ENCODE peak calls at places on chromosomes 2 and 18, in five cellular contexts. M is cardiac muscle cell, H is heart left ventricle, L is neural progenitor cell, P is mucosa of descending colon. I is an unnamed sample.

GRCh38 chr18:23054553-23054952 is 80.7 kb upstream of the CABLES1 start:
- DNase-seq in P (no peak), L (no peak), M (no peak), H (no peak), I (no peak)

GRCh38 chr2:133573771-133574170 is 5.5 kb upstream of the NCKAP5 start:
- DNase-seq in M (no peak), H (no peak), P (no peak), L (no peak), I (no peak)

GRCh38 chr18:11251229-11251890 is 102.0 kb upstream of the PIEZO2 start:
- DNase-seq in L (no peak), M (peak; percentile 69), H (no peak), P (no peak), I (no peak)

GRCh38 chr18:80112623-80113248 is 3.7 kb downstream of the ADNP2 start:
- DNase-seq in H (no peak), L (no peak), P (no peak), M (peak; percentile 34), I (no peak)

GRCh38 chr18:55144226-55144625 is 185.0 kb upstream of the CCDC68 start:
- DNase-seq in P (no peak), L (no peak), H (no peak), M (peak; percentile 53), I (no peak)

GRCh38 chr2:111118455-111119003 is 2.2 kb upstream of the BCL2L11 start:
- DNase-seq in P (peak; percentile 60), L (peak; percentile 63), M (no peak), H (peak; percentile 41), I (no peak)

GRCh38 chr2:44833123-44834069 is 108.1 kb upstream of the SIX3 start:
- DNase-seq in L (no peak), P (no peak), H (no peak), M (no peak), I (peak; percentile 35)

GRCh38 chr2:165417009-165417408 is 52.5 kb upstream of the CSRNP3 start:
- DNase-seq in M (no peak), H (no peak), L (no peak), P (no peak), I (no peak)

GRCh38 chr2:163155279-163155883 is 316.8 kb upstream of the KCNH7 start:
- DNase-seq in H (no peak), L (peak; percentile 48), P (no peak), M (peak; percentile 44), I (peak; percentile 2)

GRCh38 chr18:74868461-74868860 is 270.8 kb downstream of the ZNF407 start:
- DNase-seq in M (peak; percentile 2), P (no peak), L (no peak), H (peak; percentile 55), I (no peak)

GRCh38 chr18:77993188-77993981 is 743.7 kb downstream of the GALR1 start:
- DNase-seq in P (no peak), H (no peak), M (no peak), L (no peak), I (no peak)

GRCh38 chr2:36485521-36485920 is 112.4 kb downstream of the FEZ2 start:
- DNase-seq in M (peak; percentile 87), P (no peak), H (no peak), L (no peak), I (peak; percentile 38)

GRCh38 chr18:50857694-50858093 is 21.2 kb upstream of the ME2 start:
- DNase-seq in M (no peak), L (no peak), P (no peak), H (no peak), I (no peak)

GRCh38 chr2:230796280-230796862 is 68.4 kb upstream of the ITM2C start:
- DNase-seq in H (no peak), M (peak; percentile 40), P (no peak), L (no peak), I (no peak)

GRCh38 chr18:48827321-48828200 is 123.2 kb downstream of the SMAD7 start:
- DNase-seq in M (peak; percentile 70), L (peak; percentile 90), P (peak; percentile 22), H (peak; percentile 15), I (no peak)

GRCh38 chr2:119219873-119220272 is 3.8 kb upstream of the STEAP3 start:
- DNase-seq in L (no peak), H (no peak), M (peak; percentile 36), P (no peak), I (no peak)

GRCh38 chr2:178379162-178379664 is 71.8 kb downstream of the PRKRA start:
- DNase-seq in H (no peak), M (no peak), P (no peak), L (no peak), I (no peak)

GRCh38 chr2:99445065-99445464 is 44.8 kb downstream of the REV1 start:
- DNase-seq in P (no peak), L (no peak), M (no peak), H (no peak), I (no peak)

GRCh38 chr2:16640867-16641266 is 24.8 kb downstream of the CYRIA start:
- DNase-seq in H (peak; percentile 52), L (no peak), M (peak; percentile 52), P (no peak), I (no peak)

GRCh38 chr2:202064206-202064880 is 8.7 kb upstream of the KIAA2012 start:
- DNase-seq in L (peak; percentile 77), M (peak; percentile 86), P (no peak), H (peak; percentile 52), I (peak; percentile 71)

DNA sequence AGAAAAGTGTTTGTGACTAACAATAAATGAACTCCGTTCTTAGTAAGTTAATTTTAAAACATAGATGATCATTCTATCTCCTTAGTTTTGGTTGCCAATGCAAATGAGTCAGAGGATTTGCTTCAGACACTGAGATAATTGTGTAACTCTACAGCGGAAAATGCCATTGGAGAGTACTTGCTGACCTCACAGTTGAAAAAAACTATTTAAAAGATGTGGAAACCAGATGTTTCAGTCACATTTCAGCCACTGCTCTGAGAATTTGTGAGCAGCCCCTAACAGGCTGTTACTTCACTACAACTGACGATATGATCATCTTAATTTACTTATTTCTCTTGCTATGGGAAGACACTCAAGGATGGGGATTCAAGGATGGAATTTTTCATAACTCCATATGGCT is at the start of gene TNFAIP6:
- DNase-seq in H (no peak), P (no peak), L (no peak), M (peak; percentile 97), I (peak; percentile 47)
- H3K4me3 ChIP-seq in H (peak within 1 kb of the TSS; percentile 43), P (no peak within 1 kb of the TSS), L (no peak within 1 kb of the TSS), M (no peak within 1 kb of the TSS), I (no peak within 1 kb of the TSS)

DNA sequence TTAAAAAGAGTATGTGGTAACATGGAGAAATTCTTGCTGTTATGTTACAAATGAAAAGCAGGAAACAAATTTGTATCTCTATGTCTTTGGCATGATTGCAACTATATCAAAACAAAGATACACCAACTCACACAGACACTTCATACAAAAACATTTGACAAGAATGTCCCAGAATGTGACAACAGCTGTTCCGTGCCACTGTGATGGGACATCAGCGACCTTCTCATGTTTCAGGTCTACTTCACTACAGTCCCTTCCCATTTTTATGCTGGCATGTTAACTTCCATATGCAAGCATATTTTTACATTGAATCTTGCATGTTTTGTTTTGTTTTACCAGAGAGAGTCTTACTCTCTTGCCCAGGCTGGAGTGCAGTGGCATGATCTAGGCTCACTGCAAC is 71.2 kb downstream of the STK25 start:
- DNase-seq in M (no peak), P (no peak), L (no peak), H (no peak), I (no peak)
- H3K36me3 ChIP-seq in M (peaks cover 23% of the 10 kb centered on the region), P (peaks cover 3% of the 10 kb centered on the region), L (peaks cover 5% of the 10 kb centered on the region), H (no peaks in the 10 kb centered on the region), I (peaks cover 1% of the 10 kb centered on the region)

DNA sequence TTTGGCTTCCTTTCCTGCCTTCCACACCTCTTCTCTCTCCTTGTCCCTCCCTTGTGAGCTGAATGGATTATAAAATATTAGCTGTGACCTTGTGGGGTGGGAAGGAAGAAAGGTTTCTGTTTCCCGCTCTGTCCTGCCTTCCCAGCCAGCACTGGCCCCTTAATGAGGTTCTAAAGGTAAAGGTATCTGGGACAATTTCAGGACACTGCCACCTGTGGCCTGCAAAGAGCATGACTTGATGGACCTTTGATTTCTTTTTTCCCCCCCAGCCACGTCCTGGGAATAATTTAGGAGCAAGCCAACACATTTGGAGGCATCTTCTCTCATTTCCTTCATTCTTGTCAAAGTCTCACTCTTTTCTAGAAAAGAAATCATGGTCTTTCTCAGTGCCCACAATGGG is 246.7 kb upstream of the EPAS1 start:
- DNase-seq in M (no peak), P (no peak), L (no peak), H (no peak), I (no peak)
- TF ChIP-seq CTCF in M (no peak), P (no peak), L (peak; percentile 33), H (no peak), I (no peak)

DNA sequence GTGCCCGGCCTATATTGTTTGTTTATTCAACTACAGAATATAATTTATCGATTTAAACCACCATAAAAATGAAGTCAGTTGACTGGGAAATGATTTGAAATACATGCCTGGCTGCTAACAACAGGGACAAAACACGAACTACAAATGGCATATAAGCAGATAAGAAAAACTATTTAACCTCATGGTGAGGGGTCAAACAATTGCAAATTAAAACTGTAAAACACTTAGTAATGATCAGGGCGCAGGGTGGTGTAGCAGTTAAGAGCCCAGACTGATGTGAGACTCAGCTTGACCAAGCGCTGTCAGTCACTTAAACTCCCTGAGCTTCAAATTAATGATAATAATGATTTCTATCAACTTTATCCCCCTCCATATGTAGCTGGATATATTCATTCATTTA is 6.7 kb downstream of the MTHFD2 start:
- DNase-seq in L (no peak), M (no peak), P (no peak), H (no peak), I (no peak)
- H3K4me3 ChIP-seq in L (no peak overlapping the region), M (no peak overlapping the region), P (no peak overlapping the region), H (no peak overlapping the region), I (no peak overlapping the region)

GRCh38 chr2:121446647-121447241 is 83.9 kb upstream of the RNU4ATAC start:
- DNase-seq in L (no peak), M (no peak), H (no peak), P (no peak), I (no peak)

GRCh38 chr2:121436918-121437317 is 93.8 kb upstream of the RNU4ATAC start:
- DNase-seq in L (no peak), H (no peak), M (no peak), P (no peak), I (no peak)

DNA sequence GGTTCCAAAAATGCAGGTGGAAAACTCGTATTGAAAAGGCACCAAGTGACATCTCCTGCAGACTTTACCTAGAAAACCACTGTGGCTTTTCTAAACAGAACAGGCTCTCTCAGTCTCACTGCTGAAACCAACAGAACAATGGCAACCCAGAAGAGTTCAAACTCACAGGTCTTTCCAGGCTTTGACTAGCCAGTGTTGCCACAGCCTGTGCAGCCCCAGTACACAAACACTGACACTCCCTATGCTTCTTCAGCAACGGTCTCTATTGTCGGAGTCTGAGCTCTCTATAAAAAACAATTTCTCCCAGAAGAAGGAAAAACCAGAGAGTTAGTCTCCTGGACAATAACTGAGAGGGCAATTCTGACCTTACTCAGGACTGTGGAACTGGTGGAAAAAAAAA is 87.8 kb upstream of the RNU4ATAC start:
- DNase-seq in L (no peak), H (no peak), M (no peak), P (no peak), I (no peak)
- H3K36me3 ChIP-seq in L (peaks cover 12% of the 10 kb centered on the region), H (peaks cover 3% of the 10 kb centered on the region), M (peaks cover 34% of the 10 kb centered on the region), P (no peaks in the 10 kb centered on the region), I (no peaks in the 10 kb centered on the region)

GRCh38 chr2:26612522-26613240 is 28.5 kb downstream of the CIB4 start:
- DNase-seq in P (peak; percentile 34), M (peak; percentile 31), L (no peak), H (peak; percentile 51), I (no peak)
- TF ChIP-seq CTCF in P (no peak), M (no peak), L (no peak), H (no peak), I (no peak)

GRCh38 chr18:12335503-12335902 is 27.5 kb downstream of the TUBB6 start:
- DNase-seq in P (no peak), H (no peak), L (no peak), M (no peak), I (no peak)
- H3K4me3 ChIP-seq in P (no peak overlapping the region), H (no peak overlapping the region), L (no peak overlapping the region), M (no peak overlapping the region), I (no peak overlapping the region)

I was measured in kidney epithelial cell.